ENCODE peak calls at places on chromosome 15, in five cellular contexts. R is stimulated activated CD4-positive, alpha-beta T cell treated with anti-CD3 and anti-CD28 coated beads, Interleukin-4, amount 100 ng/mL, for 24 hours; Q is EL; G is astrocyte of the cerebellum; F is Kasumi-1. E is an unnamed sample.

GRCh38 chr15:77589839-77590238 is 42.9 kb downstream of the LINGO1 start:
- DNase-seq in R (no peak), Q (no peak), G (no peak), F (no peak), E (no peak)

GRCh38 chr15:77981281-77982126 is 96.0 kb downstream of the TBC1D2B start:
- DNase-seq in R (no peak), Q (no peak), G (no peak), F (no peak), E (no peak)

GRCh38 chr15:49215768-49216739 is 46.0 kb downstream of the GALK2 start:
- DNase-seq in R (no peak), Q (no peak), G (no peak), F (no peak), E (peak)

GRCh38 chr15:101773496-101774100 is 29.7 kb upstream of the OR4F6 start:
- DNase-seq in R (no peak), Q (no peak), G (no peak), F (no peak), E (no peak)

GRCh38 chr15:66215811-66216210 is 37.7 kb downstream of the MEGF11 start:
- DNase-seq in R (no peak), Q (no peak), G (no peak), F (no peak), E (no peak)

GRCh38 chr15:33009026-33009425 is 185.5 kb downstream of the FMN1 start:
- DNase-seq in R (no peak), Q (no peak), G (no peak), F (no peak), E (no peak)

GRCh38 chr15:79863886-79864285 is 32.9 kb downstream of the MTHFS start:
- DNase-seq in R (no peak), Q (peak), G (no peak), F (no peak), E (no peak)

GRCh38 chr15:67164401-67164791 is 90.1 kb downstream of the AAGAB start:
- DNase-seq in R (no peak), Q (no peak), G (no peak), F (no peak), E (no peak)

GRCh38 chr15:45205192-45205591 is 17.4 kb upstream of the SHF start:
- DNase-seq in R (peak), Q (peak), G (peak), F (peak), E (no peak)

GRCh38 chr15:80669599-80670273 is 25.4 kb upstream of the ABHD17C start:
- DNase-seq in R (no peak), Q (peak), G (no peak), F (no peak), E (no peak)

GRCh38 chr15:58551764-58552504 is 120.1 kb downstream of the LIPC start:
- DNase-seq in R (no peak), Q (peak), G (peak), F (no peak), E (no peak)

GRCh38 chr15:69652906-69653305 is 200.3 kb downstream of the RPLP1 start:
- DNase-seq in R (no peak), Q (no peak), G (no peak), F (no peak), E (no peak)

GRCh38 chr15:85934691-85935090 is 140.0 kb upstream of the KLHL25 start:
- DNase-seq in R (no peak), Q (no peak), G (no peak), F (no peak), E (no peak)

GRCh38 chr15:82122754-82123400 is 77.1 kb upstream of the MEX3B start:
- DNase-seq in R (no peak), Q (peak), G (peak), F (no peak), E (no peak)

GRCh38 chr15:60464836-60465630 is 13.9 kb downstream of the ICE2 start:
- DNase-seq in R (no peak), Q (no peak), G (no peak), F (no peak), E (no peak)

GRCh38 chr15:77497942-77498361 is 77.3 kb downstream of the HMG20A start:
- DNase-seq in R (no peak), Q (no peak), G (no peak), F (no peak), E (no peak)